ENCODE peak calls at places on chromosomes 11 and 22, in six cellular contexts. One of them, this sample, is unnamed.

GRCh38 chr22:39556970-39557811 is 13.4 kb upstream of the CACNA1I start:
- DNase-seq in IMR-90: peak
- DNase-seq in neuronal stem cell: no peak
- DNase-seq in H1: no peak
- DNase-seq in mesenchymal stem cell: peak
- DNase-seq in trophoblast cell: no peak
- DNase-seq in this sample: no peak

GRCh38 chr22:20241579-20242392 is 26.3 kb downstream of the RTN4R start:
- DNase-seq in IMR-90: no peak
- DNase-seq in neuronal stem cell: no peak
- DNase-seq in H1: no peak
- DNase-seq in mesenchymal stem cell: no peak
- DNase-seq in trophoblast cell: peak
- DNase-seq in this sample: no peak

GRCh38 chr11:82988936-82989627 is 82.6 kb downstream of the RAB30 start:
- DNase-seq in IMR-90: peak
- DNase-seq in neuronal stem cell: no peak
- DNase-seq in H1: no peak
- DNase-seq in mesenchymal stem cell: no peak
- DNase-seq in trophoblast cell: peak
- DNase-seq in this sample: no peak

GRCh38 chr11:33063326-33063775 is 24.0 kb downstream of the TCP11L1 start:
- DNase-seq in IMR-90: peak
- DNase-seq in neuronal stem cell: no peak
- DNase-seq in H1: no peak
- DNase-seq in mesenchymal stem cell: no peak
- DNase-seq in trophoblast cell: no peak
- DNase-seq in this sample: no peak

GRCh38 chr11:76639621-76640020 is 30.9 kb downstream of the LRRC32 start:
- DNase-seq in IMR-90: no peak
- DNase-seq in neuronal stem cell: no peak
- DNase-seq in H1: no peak
- DNase-seq in mesenchymal stem cell: no peak
- DNase-seq in trophoblast cell: no peak
- DNase-seq in this sample: no peak

GRCh38 chr22:24501366-24502005 is 6.4 kb downstream of the UPB1 start:
- DNase-seq in IMR-90: no peak
- DNase-seq in neuronal stem cell: no peak
- DNase-seq in H1: no peak
- DNase-seq in mesenchymal stem cell: no peak
- DNase-seq in trophoblast cell: peak
- DNase-seq in this sample: no peak

GRCh38 chr11:111387318-111387863 is 8.3 kb upstream of the POU2AF1 start:
- DNase-seq in IMR-90: no peak
- DNase-seq in neuronal stem cell: no peak
- DNase-seq in H1: no peak
- DNase-seq in mesenchymal stem cell: no peak
- DNase-seq in trophoblast cell: no peak
- DNase-seq in this sample: no peak

GRCh38 chr11:116687458-116688201 is 85.2 kb downstream of the BUD13 start:
- DNase-seq in IMR-90: no peak
- DNase-seq in neuronal stem cell: peak
- DNase-seq in H1: peak
- DNase-seq in mesenchymal stem cell: no peak
- DNase-seq in trophoblast cell: no peak
- DNase-seq in this sample: peak

GRCh38 chr22:24706050-24706449 is 68.5 kb downstream of the PIWIL3 start:
- DNase-seq in IMR-90: no peak
- DNase-seq in neuronal stem cell: no peak
- DNase-seq in H1: peak
- DNase-seq in mesenchymal stem cell: no peak
- DNase-seq in trophoblast cell: no peak
- DNase-seq in this sample: peak

GRCh38 chr11:76661835-76662434 is 8.6 kb downstream of the LRRC32 start:
- DNase-seq in IMR-90: no peak
- DNase-seq in neuronal stem cell: no peak
- DNase-seq in H1: no peak
- DNase-seq in mesenchymal stem cell: no peak
- DNase-seq in trophoblast cell: peak
- DNase-seq in this sample: no peak

GRCh38 chr22:20566420-20567260 is 59.2 kb downstream of the MED15 start:
- DNase-seq in IMR-90: peak
- DNase-seq in neuronal stem cell: no peak
- DNase-seq in H1: no peak
- DNase-seq in mesenchymal stem cell: no peak
- DNase-seq in trophoblast cell: peak
- DNase-seq in this sample: no peak

GRCh38 chr11:76159983-76160661 is 46.2 kb downstream of the WNT11 start:
- DNase-seq in IMR-90: no peak
- DNase-seq in neuronal stem cell: no peak
- DNase-seq in H1: no peak
- DNase-seq in mesenchymal stem cell: no peak
- DNase-seq in trophoblast cell: no peak
- DNase-seq in this sample: no peak

GRCh38 chr11:70942593-70942992 is 309.8 kb downstream of the SHANK2 start:
- DNase-seq in IMR-90: no peak
- DNase-seq in neuronal stem cell: no peak
- DNase-seq in H1: peak
- DNase-seq in mesenchymal stem cell: no peak
- DNase-seq in trophoblast cell: no peak
- DNase-seq in this sample: no peak

GRCh38 chr11:92979176-92979575 is 9.7 kb downstream of the MTNR1B start:
- DNase-seq in IMR-90: peak
- DNase-seq in neuronal stem cell: no peak
- DNase-seq in H1: no peak
- DNase-seq in mesenchymal stem cell: peak
- DNase-seq in trophoblast cell: no peak
- DNase-seq in this sample: no peak

GRCh38 chr11:27293500-27294417 is 69.3 kb downstream of the CCDC34 start:
- DNase-seq in IMR-90: peak
- DNase-seq in neuronal stem cell: no peak
- DNase-seq in H1: no peak
- DNase-seq in mesenchymal stem cell: no peak
- DNase-seq in trophoblast cell: no peak
- DNase-seq in this sample: no peak

GRCh38 chr11:111064118-111064517 is 181.4 kb upstream of the POU2AF2 start:
- DNase-seq in IMR-90: peak
- DNase-seq in neuronal stem cell: no peak
- DNase-seq in H1: no peak
- DNase-seq in mesenchymal stem cell: peak
- DNase-seq in trophoblast cell: no peak
- DNase-seq in this sample: no peak

GRCh38 chr11:125674210-125674609 is 6.4 kb downstream of the ACRV1 start:
- DNase-seq in IMR-90: no peak
- DNase-seq in neuronal stem cell: no peak
- DNase-seq in H1: no peak
- DNase-seq in mesenchymal stem cell: no peak
- DNase-seq in trophoblast cell: no peak
- DNase-seq in this sample: no peak

GRCh38 chr11:125671561-125671960 is 9.1 kb downstream of the ACRV1 start:
- DNase-seq in IMR-90: no peak
- DNase-seq in neuronal stem cell: no peak
- DNase-seq in H1: no peak
- DNase-seq in mesenchymal stem cell: no peak
- DNase-seq in trophoblast cell: no peak
- DNase-seq in this sample: no peak

GRCh38 chr11:125667151-125667550 is 13.5 kb downstream of the ACRV1 start:
- DNase-seq in IMR-90: no peak
- DNase-seq in neuronal stem cell: no peak
- DNase-seq in H1: no peak
- DNase-seq in mesenchymal stem cell: no peak
- DNase-seq in trophoblast cell: no peak
- DNase-seq in this sample: no peak

GRCh38 chr11:125675196-125675595 is 5.5 kb downstream of the ACRV1 start:
- DNase-seq in IMR-90: peak
- DNase-seq in neuronal stem cell: no peak
- DNase-seq in H1: no peak
- DNase-seq in mesenchymal stem cell: no peak
- DNase-seq in trophoblast cell: no peak
- DNase-seq in this sample: no peak

GRCh38 chr11:125670131-125670530 is 10.5 kb downstream of the ACRV1 start:
- DNase-seq in IMR-90: no peak
- DNase-seq in neuronal stem cell: no peak
- DNase-seq in H1: no peak
- DNase-seq in mesenchymal stem cell: no peak
- DNase-seq in trophoblast cell: no peak
- DNase-seq in this sample: no peak
- H3K14ac ChIP-seq in IMR-90: no peak
- H3K14ac ChIP-seq in neuronal stem cell: no peak
- H3K14ac ChIP-seq in H1: no peak
- H3K14ac ChIP-seq in mesenchymal stem cell: no peak
- H3K14ac ChIP-seq in trophoblast cell: no peak
- H3K14ac ChIP-seq in this sample: no peak

DNA sequence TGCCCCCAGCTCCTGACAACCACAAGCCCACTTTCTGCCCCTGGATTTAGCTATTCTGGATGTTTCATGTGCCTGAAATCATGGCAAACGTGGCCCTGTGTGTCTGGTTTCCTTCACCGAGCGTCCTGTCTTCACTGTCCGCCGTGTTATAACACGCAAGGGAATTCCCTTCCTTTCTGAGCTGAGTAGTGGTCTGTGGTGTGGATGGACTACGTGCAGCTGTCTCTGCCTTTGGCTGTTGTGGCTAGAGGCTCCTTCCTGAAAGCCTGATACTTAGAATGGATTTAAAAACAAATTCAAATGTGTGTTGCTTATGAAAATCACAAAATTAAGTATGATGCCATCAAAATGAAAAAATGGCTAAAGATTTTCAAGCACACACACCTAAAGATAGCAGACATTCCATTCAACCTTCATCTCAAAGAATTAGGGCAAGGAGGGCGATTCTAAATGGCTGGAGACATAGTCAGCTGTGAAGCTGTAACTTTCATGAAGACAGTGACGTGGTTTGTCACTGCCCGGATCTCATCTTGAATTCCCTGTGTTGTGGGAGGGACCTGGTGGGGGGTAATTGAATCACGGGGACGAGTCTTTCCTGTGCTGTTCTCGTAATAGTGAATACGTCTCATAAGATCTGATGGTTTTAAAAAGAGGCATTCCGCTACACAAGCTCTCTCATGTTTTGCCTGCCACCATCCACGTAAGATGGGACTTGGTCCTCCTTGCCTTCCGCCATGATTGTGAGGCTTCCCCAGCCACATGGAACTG is 30.5 kb downstream of the KCNQ1 start:
- DNase-seq in IMR-90: no peak
- DNase-seq in neuronal stem cell: no peak
- DNase-seq in H1: no peak
- DNase-seq in mesenchymal stem cell: no peak
- DNase-seq in trophoblast cell: peak
- DNase-seq in this sample: no peak
- H3K14ac ChIP-seq in IMR-90: no peak
- H3K14ac ChIP-seq in neuronal stem cell: no peak
- H3K14ac ChIP-seq in H1: no peak
- H3K14ac ChIP-seq in mesenchymal stem cell: no peak
- H3K14ac ChIP-seq in trophoblast cell: no peak
- H3K14ac ChIP-seq in this sample: no peak

DNA sequence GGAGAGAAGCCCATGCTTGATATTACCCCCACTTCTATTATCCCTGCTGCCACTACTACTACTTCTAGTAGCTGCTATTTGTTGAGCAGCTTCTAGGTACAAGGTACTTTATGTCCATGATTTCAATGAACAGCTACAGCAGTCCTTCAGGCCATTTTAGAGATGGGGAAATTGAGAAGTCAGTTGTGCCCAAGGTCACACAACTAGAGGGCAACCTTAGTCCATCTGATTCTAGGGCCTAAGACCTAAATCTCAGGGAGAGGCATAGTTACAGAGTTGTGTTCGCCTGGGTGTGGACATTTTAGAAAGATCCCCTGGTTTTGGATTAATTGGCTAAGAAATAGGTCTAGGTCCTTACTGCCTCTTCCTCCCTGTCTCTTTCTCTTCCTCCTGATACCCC is 52.3 kb downstream of the MICAL2 start:
- DNase-seq in IMR-90: no peak
- DNase-seq in neuronal stem cell: no peak
- DNase-seq in H1: no peak
- DNase-seq in mesenchymal stem cell: no peak
- DNase-seq in trophoblast cell: no peak
- DNase-seq in this sample: no peak
- H3K14ac ChIP-seq in IMR-90: peak
- H3K14ac ChIP-seq in neuronal stem cell: no peak
- H3K14ac ChIP-seq in H1: no peak
- H3K14ac ChIP-seq in mesenchymal stem cell: no peak
- H3K14ac ChIP-seq in trophoblast cell: peak
- H3K14ac ChIP-seq in this sample: no peak

DNA sequence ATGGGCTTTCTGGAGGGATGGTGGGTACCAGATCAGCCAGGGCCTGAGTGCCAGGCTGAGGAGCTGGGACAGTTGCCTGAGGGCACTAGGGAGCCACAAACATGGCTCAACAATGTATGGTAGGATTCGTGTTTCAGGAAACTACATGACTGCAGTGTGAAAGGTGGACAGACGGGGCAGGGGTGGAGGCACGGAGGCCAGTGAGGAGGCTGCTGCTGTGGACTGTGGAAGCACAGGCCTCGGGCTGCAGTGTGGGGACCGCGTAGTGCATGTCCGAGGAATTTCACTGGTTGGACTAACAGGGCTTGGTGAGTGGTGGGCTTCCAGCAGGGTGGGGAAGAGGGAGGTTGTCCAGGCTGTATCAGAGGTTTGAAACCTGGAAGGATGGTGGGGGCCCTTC is 7.8 kb downstream of the P2RY2 start:
- DNase-seq in IMR-90: no peak
- DNase-seq in neuronal stem cell: no peak
- DNase-seq in H1: no peak
- DNase-seq in mesenchymal stem cell: no peak
- DNase-seq in trophoblast cell: no peak
- DNase-seq in this sample: no peak
- H3K14ac ChIP-seq in IMR-90: no peak
- H3K14ac ChIP-seq in neuronal stem cell: no peak
- H3K14ac ChIP-seq in H1: no peak
- H3K14ac ChIP-seq in mesenchymal stem cell: peak
- H3K14ac ChIP-seq in trophoblast cell: peak
- H3K14ac ChIP-seq in this sample: no peak

DNA sequence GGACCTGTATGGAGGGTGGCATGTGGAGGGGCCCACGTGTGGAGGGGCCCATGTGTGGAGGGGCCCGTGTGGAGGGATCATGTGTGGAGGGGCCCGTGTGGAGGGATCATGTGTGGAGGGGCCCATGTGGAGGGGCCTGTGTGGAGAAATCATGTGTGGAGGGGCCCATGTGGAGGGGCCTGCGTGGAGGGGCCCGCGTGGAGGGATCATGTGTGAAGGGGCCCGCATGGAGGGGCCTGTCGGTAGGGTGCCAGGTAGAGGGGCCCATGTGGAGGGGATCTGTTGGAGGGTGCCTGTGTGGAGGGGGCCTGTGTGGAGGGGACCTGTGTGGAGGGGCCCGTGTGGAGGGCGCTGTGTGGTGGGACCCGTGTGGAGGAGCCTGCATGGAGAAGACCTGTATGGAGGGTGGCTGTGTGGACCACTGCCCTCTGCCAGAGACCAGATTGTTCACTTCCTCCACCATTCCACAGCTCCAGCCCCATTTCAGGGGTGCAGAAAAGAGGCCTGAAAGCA is 47.0 kb downstream of the IGLL5 start:
- DNase-seq in IMR-90: no peak
- DNase-seq in neuronal stem cell: no peak
- DNase-seq in H1: no peak
- DNase-seq in mesenchymal stem cell: no peak
- DNase-seq in trophoblast cell: no peak
- DNase-seq in this sample: no peak
- H3K14ac ChIP-seq in IMR-90: no peak
- H3K14ac ChIP-seq in neuronal stem cell: no peak
- H3K14ac ChIP-seq in H1: no peak
- H3K14ac ChIP-seq in mesenchymal stem cell: no peak
- H3K14ac ChIP-seq in trophoblast cell: no peak
- H3K14ac ChIP-seq in this sample: no peak

GRCh38 chr22:28413612-28414011 is 266.0 kb downstream of the TTC28 start:
- DNase-seq in IMR-90: no peak
- DNase-seq in neuronal stem cell: no peak
- DNase-seq in H1: no peak
- DNase-seq in mesenchymal stem cell: no peak
- DNase-seq in trophoblast cell: no peak
- DNase-seq in this sample: no peak
- H3K14ac ChIP-seq in IMR-90: no peak
- H3K14ac ChIP-seq in neuronal stem cell: no peak
- H3K14ac ChIP-seq in H1: no peak
- H3K14ac ChIP-seq in mesenchymal stem cell: no peak
- H3K14ac ChIP-seq in trophoblast cell: no peak
- H3K14ac ChIP-seq in this sample: no peak

This sample was measured in H9.